ENCODE peak calls at places on chromosomes 12 and 14, in six cellular contexts. R is stomach, Z is upper lobe of right lung, D is body of pancreas, J is breast epithelium, E is left lung. I is an unnamed sample. For H3K36me3, the result is how much of the 10 kb centered on the place peaks cover.

GRCh38 chr14:100708349-100709217 is 18.1 kb upstream of the DLK1 start:
- DNase-seq in Z (peak), E (peak), D (peak), R (peak), J (no peak), I (no peak)

GRCh38 chr12:109436181-109436546 is 40.9 kb downstream of the KCTD10 start:
- DNase-seq in E (no peak), D (no peak), R (no peak), J (no peak), Z (no peak), I (no peak)

GRCh38 chr14:50060871-50061663 is 55.3 kb downstream of the VCPKMT start:
- DNase-seq in Z (peak), R (no peak), E (peak), D (peak), J (peak), I (peak)

GRCh38 chr14:26835949-26836570 is 238.2 kb upstream of the NOVA1 start:
- DNase-seq in Z (no peak), D (no peak), J (no peak), E (no peak), R (no peak), I (no peak)

GRCh38 chr12:57904848-57905811 is 36.2 kb upstream of the ATP23 start:
- DNase-seq in R (peak), D (peak), Z (peak), E (peak), J (peak), I (peak)

GRCh38 chr14:87241018-87241779 is 751.8 kb downstream of the GALC start:
- DNase-seq in Z (no peak), J (no peak), R (no peak), D (no peak), E (no peak), I (no peak)

GRCh38 chr12:101086490-101086889 is 123.5 kb downstream of the SLC5A8 start:
- DNase-seq in E (no peak), R (no peak), J (peak), Z (no peak), D (no peak), I (no peak)

GRCh38 chr14:95549656-95550585 is 15.1 kb downstream of the GLRX5 start:
- DNase-seq in R (peak), Z (peak), D (no peak), E (no peak), J (no peak), I (no peak)

GRCh38 chr14:44530482-44530881 is 23.4 kb upstream of the FSCB start:
- DNase-seq in J (no peak), R (no peak), D (no peak), E (no peak), Z (no peak), I (no peak)

GRCh38 chr12:41521872-41522379 is 333.8 kb downstream of the PDZRN4 start:
- DNase-seq in J (no peak), R (no peak), D (no peak), Z (no peak), E (no peak), I (no peak)

GRCh38 chr12:91316825-91317224 is 134.2 kb upstream of the DCN start:
- DNase-seq in R (no peak), J (no peak), E (no peak), D (no peak), Z (no peak), I (no peak)

GRCh38 chr14:104871656-104872468 is 6.8 kb downstream of the CEP170B start:
- DNase-seq in J (no peak), D (peak), R (no peak), E (no peak), Z (no peak), I (no peak)

GRCh38 chr12:61991663-61992062 is 268.5 kb upstream of the USP15 start:
- DNase-seq in R (no peak), Z (no peak), D (no peak), J (no peak), E (no peak), I (no peak)

GRCh38 chr12:120139958-120140357 is 23.4 kb upstream of the RAB35 start:
- DNase-seq in Z (no peak), R (no peak), E (no peak), D (no peak), J (no peak), I (no peak)

GRCh38 chr12:2919249-2919648 is 28.6 kb downstream of the TULP3 start:
- DNase-seq in Z (no peak), R (no peak), J (no peak), D (no peak), E (no peak), I (no peak)

GRCh38 chr12:4628406-4628805 is 20.4 kb downstream of the AKAP3 start:
- DNase-seq in E (no peak), Z (no peak), J (peak), R (no peak), D (no peak), I (no peak)

GRCh38 chr12:50103767-50104321 is at the start of gene GPD1:
- DNase-seq in R (peak), D (peak), Z (peak), E (peak), J (peak), I (peak)

GRCh38 chr14:96052541-96053105 is 13.5 kb downstream of the C14orf132 start:
- DNase-seq in J (no peak), R (no peak), D (no peak), E (no peak), Z (no peak), I (no peak)

GRCh38 chr14:58752782-58753181 is 115.0 kb downstream of the DACT1 start:
- DNase-seq in Z (peak), J (peak), R (peak), E (peak), D (peak), I (peak)

GRCh38 chr12:22287776-22288621 is 46.5 kb downstream of the ST8SIA1 start:
- DNase-seq in R (no peak), J (no peak), Z (no peak), E (no peak), D (no peak), I (no peak)

GRCh38 chr12:7090222-7090998 is 1.8 kb downstream of the C1R start:
- DNase-seq in D (no peak), R (no peak), J (no peak), E (no peak), Z (no peak), I (no peak)

GRCh38 chr12:116366456-116366776 is 88.9 kb upstream of the MED13L start:
- DNase-seq in R (peak), D (peak), E (no peak), Z (peak), J (peak), I (no peak)

GRCh38 chr14:34030864-34031263 is 80.0 kb upstream of the EGLN3 start:
- DNase-seq in R (no peak), Z (no peak), D (no peak), E (no peak), J (no peak), I (peak)

GRCh38 chr14:56156096-56156495 is 37.9 kb downstream of the PELI2 start:
- DNase-seq in E (no peak), Z (no peak), J (no peak), R (no peak), D (no peak), I (no peak)

GRCh38 chr12:108837239-108837638 is 20.1 kb downstream of the SSH1 start:
- DNase-seq in R (no peak), E (no peak), J (no peak), Z (no peak), D (no peak), I (no peak)

GRCh38 chr12:4387607-4388006 is 8.1 kb upstream of the FGF23 start:
- DNase-seq in Z (no peak), D (no peak), R (no peak), E (no peak), J (no peak), I (no peak)

GRCh38 chr14:57583396-57583795 is 89.7 kb upstream of the CCDC198 start:
- DNase-seq in Z (no peak), E (no peak), R (no peak), J (no peak), D (no peak), I (no peak)

GRCh38 chr14:78425332-78425731 is 255.2 kb downstream of the NRXN3 start:
- DNase-seq in R (no peak), J (no peak), D (no peak), Z (peak), E (peak), I (no peak)

GRCh38 chr12:117010693-117011451 is 88.3 kb downstream of the TESC start:
- DNase-seq in D (no peak), J (no peak), E (no peak), R (no peak), Z (no peak), I (no peak)

GRCh38 chr12:25570418-25570817 is 17.3 kb upstream of the LMNTD1 start:
- DNase-seq in J (no peak), Z (no peak), D (no peak), R (no peak), E (no peak), I (no peak)

GRCh38 chr14:95496111-95496681 is 20.3 kb downstream of the SYNE3 start:
- DNase-seq in J (no peak), E (no peak), D (no peak), Z (no peak), R (no peak), I (no peak)

GRCh38 chr12:54588110-54588831 is at the start of gene PPP1R1A:
- DNase-seq in E (no peak), J (no peak), R (peak), D (peak), Z (peak), I (no peak)

GRCh38 chr12:45732250-45732649 is 2.7 kb downstream of the ARID2 start:
- DNase-seq in D (no peak), E (no peak), R (no peak), J (no peak), Z (no peak), I (no peak)

GRCh38 chr14:54848910-54849309 is 53.7 kb downstream of the GCH1 start:
- DNase-seq in E (no peak), Z (no peak), D (no peak), R (no peak), J (no peak), I (no peak)

GRCh38 chr14:54465654-54466053 is 23.1 kb downstream of the GMFB start:
- DNase-seq in Z (no peak), D (no peak), R (no peak), E (no peak), J (no peak), I (no peak)

GRCh38 chr12:2183556-2184541 is 131.1 kb downstream of the CACNA1C start:
- DNase-seq in E (no peak), R (no peak), Z (no peak), J (no peak), D (no peak), I (no peak)

GRCh38 chr14:101705733-101706508 is 55.6 kb upstream of the PPP2R5C start:
- DNase-seq in Z (peak), J (peak), R (peak), E (peak), D (peak), I (peak)

GRCh38 chr12:26566670-26567069 is 266.3 kb downstream of the ITPR2 start:
- DNase-seq in Z (no peak), J (no peak), D (no peak), E (no peak), R (no peak), I (no peak)

GRCh38 chr12:101336400-101336799 is 56.5 kb downstream of the UTP20 start:
- DNase-seq in E (no peak), J (no peak), R (no peak), D (no peak), Z (no peak), I (no peak)

GRCh38 chr12:8544295-8544694 is 3.6 kb upstream of the CLEC4E start:
- DNase-seq in R (peak), J (peak), E (peak), Z (no peak), D (peak), I (peak)

DNA sequence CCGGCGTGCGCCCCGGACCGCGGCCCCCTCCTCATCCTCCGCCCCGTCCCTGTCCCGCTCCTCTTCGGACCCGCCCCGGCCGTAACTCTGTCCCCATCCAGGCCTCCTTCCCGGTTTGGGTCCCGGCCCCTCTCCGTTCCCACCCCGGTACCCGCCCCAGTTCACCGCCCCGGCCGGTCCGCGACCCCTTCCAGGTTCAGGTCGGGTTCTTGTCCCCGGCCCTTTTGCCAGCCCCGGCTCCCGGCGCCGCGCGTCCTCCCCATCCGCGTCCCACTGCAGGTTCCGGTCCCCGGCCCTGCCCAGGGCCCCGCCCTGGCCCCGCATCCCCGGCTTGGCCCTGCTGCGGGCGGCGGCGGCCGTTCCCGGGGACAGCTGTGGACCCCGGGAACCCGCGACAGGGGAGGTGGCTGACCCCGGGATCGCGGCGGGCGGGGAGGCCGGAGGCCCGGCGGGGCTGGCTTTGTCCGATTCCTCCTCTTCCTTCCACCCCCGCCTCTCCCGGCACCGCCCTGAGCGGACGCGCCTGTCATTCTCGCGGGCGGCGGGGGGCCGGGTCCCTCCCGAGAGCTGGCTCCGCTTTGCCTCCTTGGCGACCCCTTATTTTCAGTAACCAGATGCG is 601 bp downstream of the KLC1 start:
- DNase-seq in R (peak), E (peak), D (peak), Z (peak), J (peak), I (peak)
- H3K4me3 ChIP-seq in R (peak), E (peak), D (peak), Z (peak), J (peak), I (peak)

DNA sequence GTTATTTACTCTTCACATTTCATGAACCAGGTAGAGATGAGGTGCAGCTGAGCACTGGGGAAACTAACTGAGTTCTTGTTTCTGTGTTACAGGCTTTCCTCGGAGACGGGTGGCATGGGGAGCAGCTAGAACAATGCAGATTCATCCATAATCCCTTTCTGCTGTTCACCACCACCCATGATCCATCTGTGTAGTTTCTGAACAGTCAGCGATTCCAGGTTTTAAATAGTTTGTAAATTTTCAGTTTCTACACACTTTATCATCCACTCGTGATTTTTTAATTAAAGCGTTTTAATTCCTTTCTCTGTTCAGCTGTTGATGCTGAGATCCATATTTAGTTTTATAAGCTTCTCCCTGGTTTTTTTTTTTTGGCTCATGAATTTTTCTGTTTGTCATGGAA is 19.9 kb downstream of the MAP3K12 start:
- DNase-seq in D (no peak), J (no peak), R (no peak), Z (no peak), E (no peak), I (no peak)
- H3K36me3 ChIP-seq in D (under half), J (under half), R (half or more), Z (half or more), E (under half), I (half or more)

DNA sequence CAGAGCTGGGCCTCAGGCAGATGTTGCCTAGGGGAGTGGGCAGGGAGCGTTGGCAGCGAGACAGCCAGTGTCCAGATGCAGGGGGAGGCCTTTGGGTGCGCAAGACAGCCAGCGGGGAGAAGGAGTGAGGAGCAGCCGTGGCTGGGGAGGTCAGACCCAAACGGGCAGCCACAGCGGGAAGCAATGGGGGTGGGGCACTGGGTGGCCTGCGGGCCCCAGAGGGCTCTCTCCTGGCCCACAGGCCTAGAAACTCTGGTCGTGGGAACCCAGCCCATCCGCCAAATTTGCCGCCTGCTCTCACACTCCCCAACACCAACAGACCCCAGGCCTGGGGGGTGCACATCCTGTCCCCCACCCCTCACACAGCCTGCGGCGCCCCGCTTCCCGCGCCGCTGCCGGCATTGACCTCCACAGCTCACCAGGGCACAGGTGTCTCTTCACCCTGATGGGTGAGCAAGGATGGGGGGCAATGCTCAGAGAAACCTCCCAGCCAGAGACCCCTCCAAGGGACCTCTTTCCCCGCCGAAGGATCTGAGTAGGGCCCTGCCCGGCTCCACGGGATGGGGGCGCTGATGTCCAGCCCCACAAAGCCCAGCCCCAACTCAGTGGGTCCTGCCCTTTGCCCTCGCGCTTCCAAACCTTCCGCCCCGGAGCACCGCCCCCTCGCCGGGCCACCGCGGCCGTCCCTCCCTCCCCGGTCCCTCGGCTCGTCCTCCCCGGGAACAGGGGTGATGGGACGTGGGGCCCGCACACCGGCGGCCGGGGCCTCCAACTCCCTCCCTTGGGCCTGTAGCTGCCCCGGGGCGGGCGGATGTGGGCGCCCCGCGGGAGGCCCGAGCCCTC is 781 bp downstream of the HDAC7 start:
- DNase-seq in R (peak), E (peak), D (peak), Z (peak), J (peak), I (peak)
- TF ChIP-seq CTCF in R (no peak), E (no peak), D (no peak), Z (peak), J (no peak), I (peak)

GRCh38 chr12:32546272-32546671 is 132.8 kb upstream of the DNM1L start:
- DNase-seq in E (no peak), J (no peak), Z (no peak), D (no peak), R (no peak), I (no peak)

GRCh38 chr12:32548691-32549412 is 130.2 kb upstream of the DNM1L start:
- DNase-seq in E (no peak), Z (no peak), R (peak), J (peak), D (peak), I (peak)

GRCh38 chr12:32545413-32545970 is 133.6 kb upstream of the DNM1L start:
- DNase-seq in E (no peak), R (no peak), D (no peak), J (no peak), Z (no peak), I (no peak)

GRCh38 chr12:32551058-32551457 is 128.0 kb upstream of the DNM1L start:
- DNase-seq in E (no peak), R (no peak), J (no peak), Z (no peak), D (no peak), I (no peak)

DNA sequence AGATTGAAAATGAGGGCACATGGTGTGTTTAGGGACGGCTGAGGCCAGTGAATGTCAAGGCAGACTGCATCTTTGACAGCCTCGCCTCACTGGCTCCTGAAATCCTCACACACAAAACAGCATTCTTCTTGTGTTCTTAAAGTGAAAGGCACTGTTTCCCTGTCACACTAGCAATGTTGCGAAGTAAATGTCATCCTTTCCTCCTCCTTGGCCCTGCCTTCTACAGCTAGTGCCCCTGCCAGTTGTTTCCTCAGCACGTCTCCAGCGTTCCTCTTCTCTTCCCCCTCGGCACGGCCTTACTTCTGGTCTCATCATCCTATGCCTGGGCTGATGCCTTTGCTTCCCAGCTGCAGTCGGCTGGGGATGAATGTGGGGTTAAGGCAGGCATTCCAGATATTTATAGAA is 129.4 kb upstream of the DNM1L start:
- DNase-seq in D (no peak), Z (no peak), R (no peak), E (no peak), J (no peak), I (peak)
- H3K4me3 ChIP-seq in D (no peak), Z (no peak), R (no peak), E (no peak), J (peak), I (peak)

DNA sequence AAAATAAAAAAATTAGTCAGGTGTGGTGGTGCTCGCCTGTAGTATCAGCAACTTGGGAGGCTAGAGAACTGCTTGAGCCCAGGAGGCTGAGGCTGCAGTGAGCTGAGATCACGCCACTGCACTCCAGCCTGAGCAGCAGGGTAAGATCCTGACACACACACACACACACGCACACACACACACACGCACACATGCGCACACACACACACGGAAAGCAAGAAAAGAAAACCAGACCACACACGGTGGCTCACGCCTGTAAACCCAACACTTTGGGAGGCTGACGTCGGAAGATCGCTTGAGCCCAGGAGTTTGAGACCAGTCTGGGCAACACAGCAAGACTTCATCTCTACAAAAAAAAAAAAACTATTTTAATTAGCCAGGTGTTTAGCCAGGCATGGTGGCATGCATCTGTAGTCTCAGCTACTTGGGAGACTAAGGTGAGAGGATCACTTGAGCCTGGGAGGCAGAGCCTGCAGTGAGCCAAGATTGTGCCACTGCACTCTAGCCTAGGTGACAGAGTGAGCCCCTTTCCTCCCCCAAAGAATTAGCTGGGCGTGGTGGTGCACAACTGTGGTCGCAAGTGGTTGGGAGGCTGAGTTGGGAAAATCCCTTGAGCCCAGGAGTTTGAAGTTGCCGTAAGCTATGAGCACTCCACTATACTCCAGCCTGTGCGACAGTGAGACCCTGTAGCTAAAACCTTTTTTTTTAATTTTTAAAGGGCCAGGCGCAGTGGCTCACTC is 44.5 kb downstream of the HECTD1 start:
- DNase-seq in E (no peak), D (no peak), Z (no peak), R (no peak), J (no peak), I (no peak)
- H3K36me3 ChIP-seq in E (under half), D (under half), Z (half or more), R (half or more), J (under half), I (half or more)

I was measured in tibial artery.